ENCODE peak calls at places on chromosome 7, in six cellular contexts. R is H9, Q is neuronal stem cell, S is IMR-90, W is mesenchymal stem cell, X is trophoblast cell. P is an unnamed sample.

GRCh38 chr7:10507032-10507431 is 466.6 kb upstream of the PHF14 start:
- DNase-seq in Q (no peak), R (no peak), S (no peak), X (no peak), W (no peak), P (no peak)

GRCh38 chr7:45659496-45660139 is 85.5 kb downstream of the ADCY1 start:
- DNase-seq in W (no peak), Q (no peak), X (no peak), S (no peak), R (no peak), P (peak)

GRCh38 chr7:139734395-139734794 is 43.4 kb downstream of the HIPK2 start:
- DNase-seq in R (no peak), Q (no peak), X (peak), S (peak), W (peak), P (no peak)

GRCh38 chr7:19964198-19964597 is 190.8 kb upstream of the TMEM196 start:
- DNase-seq in S (no peak), W (no peak), R (no peak), Q (no peak), X (no peak), P (no peak)

GRCh38 chr7:65731562-65732035 is 141.3 kb upstream of the VKORC1L1 start:
- DNase-seq in Q (peak), W (peak), X (peak), S (no peak), R (peak), P (peak)

GRCh38 chr7:37310322-37311080 is 138.2 kb downstream of the ELMO1 start:
- DNase-seq in R (no peak), Q (no peak), W (no peak), X (peak), S (no peak), P (no peak)

GRCh38 chr7:53596230-53596629 is 560.8 kb downstream of the POM121L12 start:
- DNase-seq in W (peak), R (peak), X (no peak), S (no peak), Q (no peak), P (no peak)

GRCh38 chr7:130887182-130888016 is 153.4 kb upstream of the KLF14 start:
- DNase-seq in Q (no peak), W (peak), S (peak), X (peak), R (no peak), P (no peak)

GRCh38 chr7:157476654-157477549 is 140.1 kb downstream of the DNAJB6 start:
- DNase-seq in S (no peak), Q (no peak), X (no peak), W (no peak), R (peak), P (no peak)

GRCh38 chr7:684416-684815 is 42.1 kb upstream of the DNAAF5 start:
- DNase-seq in X (no peak), S (no peak), Q (no peak), R (no peak), W (no peak), P (no peak)

GRCh38 chr7:45186261-45186813 is 28.7 kb downstream of the RAMP3 start:
- DNase-seq in R (no peak), W (no peak), X (no peak), S (no peak), Q (no peak), P (no peak)

GRCh38 chr7:154858836-154859537 is 143.9 kb downstream of the PAXIP1 start:
- DNase-seq in W (no peak), R (no peak), Q (no peak), S (no peak), X (no peak), P (no peak)

GRCh38 chr7:73811760-73812168 is 19.0 kb upstream of the CLDN4 start:
- DNase-seq in X (peak), S (peak), Q (no peak), W (peak), R (peak), P (peak)

GRCh38 chr7:129188892-129189660 is 643 bp downstream of the SMO start:
- DNase-seq in X (no peak), Q (no peak), R (peak), W (peak), S (peak), P (no peak)

GRCh38 chr7:90720970-90721768 is 125.0 kb downstream of the CDK14 start:
- DNase-seq in W (peak), X (peak), Q (no peak), R (no peak), S (peak), P (no peak)

GRCh38 chr7:115145512-115145911 is 223.6 kb downstream of the MDFIC start:
- DNase-seq in W (no peak), R (no peak), Q (no peak), X (no peak), S (peak), P (no peak)

GRCh38 chr7:16804674-16805439 is at the start of gene AGR2:
- DNase-seq in S (peak), R (no peak), Q (no peak), W (no peak), X (no peak), P (no peak)

GRCh38 chr7:116805100-116805544 is 57.3 kb upstream of the CAPZA2 start:
- DNase-seq in Q (no peak), S (peak), X (no peak), W (no peak), R (no peak), P (no peak)

GRCh38 chr7:113263749-113264148 is 145.4 kb upstream of the SMIM30 start:
- DNase-seq in Q (no peak), W (no peak), R (no peak), S (no peak), X (no peak), P (no peak)

GRCh38 chr7:22252886-22253536 is 103.9 kb downstream of the RAPGEF5 start:
- DNase-seq in W (no peak), X (no peak), R (no peak), Q (no peak), S (no peak), P (no peak)

GRCh38 chr7:18771834-18772566 is 276.5 kb downstream of the HDAC9 start:
- DNase-seq in Q (no peak), S (no peak), R (no peak), X (no peak), W (no peak), P (no peak)

GRCh38 chr7:117169907-117170306 is 153.0 kb downstream of the WNT2 start:
- DNase-seq in S (no peak), R (no peak), X (no peak), W (no peak), Q (no peak), P (no peak)

GRCh38 chr7:95907337-95907736 is 135.0 kb downstream of the DYNC1I1 start:
- DNase-seq in S (no peak), W (no peak), X (no peak), R (no peak), Q (no peak), P (no peak)

GRCh38 chr7:132239422-132239994 is 336.8 kb downstream of the PLXNA4 start:
- DNase-seq in W (no peak), S (no peak), R (no peak), X (no peak), Q (no peak), P (no peak)

DNA sequence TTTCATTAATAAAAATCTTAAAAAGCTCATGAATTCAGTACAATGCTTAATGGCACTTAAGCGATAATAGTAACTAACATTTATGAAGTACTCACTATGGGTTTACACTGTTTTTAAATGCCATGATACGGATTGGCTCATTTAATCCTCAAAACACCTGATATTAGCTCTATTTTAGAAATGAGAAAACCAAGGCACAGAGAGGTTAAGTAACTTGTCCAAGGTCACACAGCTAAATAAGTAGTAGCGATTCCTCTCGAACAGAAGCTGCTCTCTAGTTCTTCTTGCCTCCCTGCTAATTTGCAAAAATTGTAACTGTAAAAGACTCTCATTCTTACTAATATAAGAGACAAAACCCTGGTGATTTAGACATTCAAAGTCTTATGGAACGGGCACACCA is 110.7 kb upstream of the RHEB start:
- DNase-seq in Q (no peak), W (no peak), R (no peak), X (no peak), S (no peak), P (no peak)
- H3K14ac ChIP-seq in Q (no peak), W (no peak), R (no peak), X (no peak), S (peak), P (no peak)

DNA sequence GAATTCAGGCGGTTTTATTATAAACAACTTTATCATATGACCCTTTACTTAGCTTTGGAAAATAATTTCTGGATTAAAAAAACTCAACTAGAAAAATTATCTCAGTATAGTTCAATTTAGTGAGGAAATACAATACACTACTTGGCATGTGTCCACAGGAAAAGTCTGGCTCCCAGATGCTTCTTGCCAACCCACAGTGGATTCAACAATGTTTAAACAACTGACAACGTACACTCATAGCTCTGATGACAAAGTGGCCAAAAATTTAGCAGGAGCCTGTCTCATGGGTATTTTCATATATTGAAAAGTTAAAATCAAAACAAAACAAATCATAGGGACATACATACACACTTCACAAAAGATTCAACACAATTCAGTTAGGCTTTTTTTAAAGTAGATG is 158.8 kb downstream of the SKAP2 start:
- DNase-seq in W (peak), R (no peak), X (no peak), Q (no peak), S (peak), P (no peak)
- H3K14ac ChIP-seq in W (no peak), R (no peak), X (no peak), Q (no peak), S (no peak), P (no peak)

DNA sequence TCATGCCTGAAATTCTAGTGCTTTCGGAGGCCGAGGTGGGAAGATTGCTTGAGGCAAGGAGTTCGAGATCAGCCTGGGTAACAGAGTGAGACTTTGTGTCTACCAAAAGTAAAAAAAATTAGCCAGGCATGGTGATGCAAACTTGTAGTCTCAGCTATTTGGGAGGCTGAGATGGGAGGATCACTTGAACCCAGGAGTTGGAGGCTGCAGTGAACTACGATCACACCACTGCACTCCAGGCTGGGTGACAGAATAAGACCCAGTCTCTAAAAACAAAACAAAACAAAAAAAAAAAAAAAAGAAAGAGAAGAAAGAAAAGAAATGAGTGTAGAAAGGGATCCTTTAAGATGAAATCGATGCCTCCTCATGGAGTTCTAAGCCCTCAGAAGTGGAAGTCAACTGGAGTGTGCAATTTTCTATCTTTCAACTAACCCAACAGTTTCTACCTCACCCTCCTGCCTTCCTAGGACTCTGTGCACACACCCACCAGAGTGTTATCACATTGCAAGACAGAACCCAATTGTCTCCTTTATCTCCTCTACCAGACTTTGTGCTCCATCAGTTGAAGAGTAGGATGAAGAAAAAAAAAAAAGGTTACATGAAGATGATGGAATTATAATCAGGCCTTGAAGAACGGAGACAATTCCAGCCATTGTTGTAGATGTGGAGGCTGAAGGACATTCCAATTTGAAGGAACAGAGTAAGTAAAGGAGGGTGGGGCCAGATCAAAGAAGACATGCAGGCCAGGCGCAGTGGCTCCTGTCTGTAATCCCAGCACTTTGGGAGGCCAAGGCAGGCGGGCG is 26.9 kb downstream of the NYAP1 start:
- DNase-seq in S (no peak), Q (no peak), W (no peak), X (no peak), R (no peak), P (no peak)
- H3K14ac ChIP-seq in S (no peak), Q (no peak), W (no peak), X (no peak), R (no peak), P (no peak)

GRCh38 chr7:85095357-85095756 is 91.5 kb downstream of the SEMA3D start:
- DNase-seq in R (no peak), Q (no peak), W (no peak), X (no peak), S (no peak), P (no peak)
- H3K14ac ChIP-seq in R (no peak), Q (no peak), W (no peak), X (no peak), S (no peak), P (no peak)

DNA sequence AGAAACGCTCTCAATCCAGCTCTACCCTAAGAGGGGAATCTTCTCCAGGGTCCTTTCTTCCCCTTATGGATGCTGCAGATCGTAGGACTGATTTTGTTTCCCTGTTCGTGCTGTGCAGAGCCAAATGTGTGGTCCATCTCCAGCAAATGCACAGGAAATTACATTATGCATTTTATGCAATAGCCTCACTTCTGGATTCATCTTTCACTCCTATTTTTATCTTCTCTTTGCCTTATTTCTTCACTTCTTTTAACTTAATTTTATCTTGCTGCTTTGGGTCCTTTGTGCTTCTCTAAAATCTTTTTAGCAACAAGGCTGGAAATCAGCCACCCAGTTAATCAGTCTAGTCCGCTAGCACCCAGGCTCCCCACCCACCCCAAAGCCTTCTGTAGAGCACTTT is 184.6 kb upstream of the INHBA start:
- DNase-seq in Q (no peak), S (no peak), X (no peak), W (no peak), R (no peak), P (no peak)
- H3K14ac ChIP-seq in Q (no peak), S (peak), X (no peak), W (no peak), R (no peak), P (no peak)